ENCODE peak calls at places on chromosome 16, in four cellular contexts. J, Z, F and A are unnamed samples.

GRCh38 chr16:67922740-67923139 is 8.9 kb downstream of the CTRL start:
- DNase-seq in F (no peak), Z (no peak), J (no peak), A (no peak)

GRCh38 chr16:8850279-8850885 is 18.4 kb downstream of the CARHSP1 start:
- DNase-seq in J (no peak), Z (peak; percentile 78), F (peak; percentile 92), A (no peak)

GRCh38 chr16:54651440-54651839 is 279.2 kb upstream of the IRX5 start:
- DNase-seq in J (no peak), F (no peak), Z (no peak), A (no peak)

GRCh38 chr16:14600164-14600563 is 29.9 kb downstream of the PARN start:
- DNase-seq in J (peak; percentile 47), Z (no peak), F (peak; percentile 54), A (peak; percentile 13)

GRCh38 chr16:72939247-72939646 is 108.7 kb downstream of the ZFHX3 start:
- DNase-seq in Z (no peak), F (peak; percentile 80), J (no peak), A (peak; percentile 37)

GRCh38 chr16:22727285-22728166 is 86.4 kb upstream of the HS3ST2 start:
- DNase-seq in J (no peak), Z (no peak), F (no peak), A (no peak)

GRCh38 chr16:26599786-26600107 is 467.0 kb upstream of the C16orf82 start:
- DNase-seq in Z (no peak), J (no peak), F (no peak), A (no peak)

GRCh38 chr16:66058181-66058580 is 308.3 kb upstream of the CDH5 start:
- DNase-seq in F (peak; percentile 63), Z (no peak), J (no peak), A (no peak)

GRCh38 chr16:21339269-21339641 is 61.2 kb upstream of the CRYM start:
- DNase-seq in J (no peak), Z (no peak), F (no peak), A (no peak)

GRCh38 chr16:83813818-83814653 is 6.3 kb downstream of the HSBP1 start:
- DNase-seq in J (peak; percentile 14), F (peak; percentile 72), Z (no peak), A (peak; percentile 77)

GRCh38 chr16:20889625-20890275 is 10.4 kb downstream of the DCUN1D3 start:
- DNase-seq in Z (no peak), F (no peak), J (no peak), A (no peak)

GRCh38 chr16:69417537-69418199 is 6.8 kb upstream of the CYB5B start:
- DNase-seq in Z (no peak), F (peak; percentile 65), J (no peak), A (peak; percentile 57)
- H3K4me3 ChIP-seq in Z (peak overlapping the region; percentile 5), F (peak overlapping the region; percentile 19), J (no peak overlapping the region), A (no peak overlapping the region)

GRCh38 chr16:53067675-53068074 is 12.9 kb downstream of the CHD9 start:
- DNase-seq in J (no peak), F (no peak), Z (no peak), A (no peak)
- H3K4me1 ChIP-seq in J (peaks cover 100% of the 10 kb centered on the region), F (peaks cover 5% of the 10 kb centered on the region), Z (peaks cover 17% of the 10 kb centered on the region), A (no peaks in the 10 kb centered on the region)

GRCh38 chr16:4538386-4539235 is at the start of gene CDIP1:
- DNase-seq in Z (peak; percentile 99), F (peak; percentile 97), J (peak; percentile 97), A (peak; percentile 97)

GRCh38 chr16:4538067-4538385 is 547 bp downstream of the CDIP1 start:
- DNase-seq in Z (no peak), J (no peak), F (peak; percentile 55), A (no peak)

GRCh38 chr16:4535627-4536108 is 2.9 kb downstream of the CDIP1 start:
- DNase-seq in F (no peak), J (no peak), Z (no peak), A (no peak)

GRCh38 chr16:4537376-4538066 is 1.1 kb downstream of the CDIP1 start:
- DNase-seq in Z (no peak), J (no peak), F (peak; percentile 57), A (no peak)

GRCh38 chr16:4536391-4537106 is 2.0 kb downstream of the CDIP1 start:
- DNase-seq in F (no peak), Z (no peak), J (no peak), A (no peak)
- H3K4me3 ChIP-seq in F (no peak overlapping the region), Z (peak overlapping the region; percentile 91), J (no peak overlapping the region), A (no peak overlapping the region)

GRCh38 chr16:30737794-30738648 is 10.2 kb upstream of the PHKG2 start:
- DNase-seq in J (no peak), F (no peak), Z (peak; percentile 39), A (no peak)
- H3K4me1 ChIP-seq in J (no peaks in the 10 kb centered on the region), F (peaks cover 24% of the 10 kb centered on the region), Z (no peaks in the 10 kb centered on the region), A (peaks cover 27% of the 10 kb centered on the region)

GRCh38 chr16:88008835-88009234 is 57.6 kb downstream of the BANP start:
- DNase-seq in J (no peak), Z (no peak), F (no peak), A (no peak)

GRCh38 chr16:88007321-88007731 is 56.1 kb downstream of the BANP start:
- DNase-seq in J (no peak), F (no peak), Z (no peak), A (no peak)

GRCh38 chr16:88010971-88011483 is 59.8 kb downstream of the BANP start:
- DNase-seq in F (no peak), Z (no peak), J (no peak), A (no peak)

GRCh38 chr16:88010343-88010970 is 59.2 kb downstream of the BANP start:
- DNase-seq in F (no peak), Z (no peak), J (no peak), A (no peak)

GRCh38 chr16:88009566-88010342 is 58.5 kb downstream of the BANP start:
- DNase-seq in J (no peak), Z (no peak), F (peak; percentile 3), A (no peak)
- H3K4me3 ChIP-seq in J (no peak overlapping the region), Z (no peak overlapping the region), F (no peak overlapping the region), A (no peak overlapping the region)

DNA sequence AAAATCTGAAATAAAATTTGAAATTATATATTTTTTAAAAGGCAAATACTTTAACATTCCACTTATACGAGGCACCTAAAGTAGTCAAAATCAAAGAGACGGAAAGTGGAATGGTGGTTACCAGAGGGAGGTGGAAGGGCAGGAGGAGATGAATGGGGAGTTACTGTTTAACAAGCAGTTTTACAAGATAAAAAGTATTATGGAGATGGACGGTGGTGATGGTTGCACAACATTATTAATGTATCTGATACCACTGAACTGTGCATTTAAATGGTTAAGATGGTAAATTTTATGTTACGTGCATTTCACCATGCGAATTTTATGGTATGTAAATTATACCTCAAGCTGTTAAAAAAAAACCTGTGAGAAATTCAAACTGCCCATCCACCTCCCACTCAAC is 5.4 kb downstream of the CMC2 start:
- DNase-seq in J (no peak), Z (no peak), F (no peak), A (no peak)
- H3K4me1 ChIP-seq in J (peaks cover 36% of the 10 kb centered on the region), Z (peaks cover 23% of the 10 kb centered on the region), F (peaks cover 22% of the 10 kb centered on the region), A (peaks cover 42% of the 10 kb centered on the region)

DNA sequence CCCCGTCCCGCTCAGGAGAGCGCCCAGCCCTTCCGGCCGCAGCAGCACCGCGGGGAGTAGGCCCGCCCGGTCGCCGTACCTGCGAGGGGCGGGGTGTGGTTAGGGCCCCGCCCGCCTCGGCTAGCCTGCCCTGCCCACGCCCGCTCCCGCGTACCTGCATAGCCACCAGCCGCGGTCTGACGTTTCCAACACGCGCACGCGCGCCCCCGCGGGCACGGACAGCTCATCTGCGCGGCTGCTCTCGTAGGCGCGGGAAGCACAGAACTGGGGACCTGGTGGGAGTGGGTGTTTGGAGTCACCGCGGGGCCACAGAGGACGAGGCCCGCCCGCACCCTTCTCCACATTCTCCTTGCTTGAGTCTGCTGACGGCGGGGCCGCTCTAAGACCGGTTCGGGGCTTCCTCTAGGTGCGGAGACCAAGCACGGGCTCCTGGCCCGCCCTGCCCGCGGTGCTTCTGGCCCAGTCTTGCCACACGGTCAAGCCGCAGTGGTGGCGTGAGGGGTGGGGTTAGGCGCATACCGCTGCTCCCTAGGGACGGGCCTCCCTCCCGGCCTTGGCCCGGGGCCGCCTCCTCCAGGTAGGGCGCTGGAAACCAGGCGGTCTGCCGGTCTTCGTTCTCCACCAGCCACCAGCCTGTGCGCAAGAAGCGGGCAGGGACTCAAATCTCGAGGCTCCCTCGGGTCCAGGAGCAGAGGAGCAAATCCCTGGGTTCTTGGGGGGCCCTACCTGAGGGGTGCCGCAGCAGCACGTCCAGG is 1.8 kb downstream of the NOXO1 start:
- DNase-seq in J (no peak), F (no peak), Z (no peak), A (no peak)
- H3K4me3 ChIP-seq in J (no peak overlapping the region), F (no peak overlapping the region), Z (no peak overlapping the region), A (no peak overlapping the region)

DNA sequence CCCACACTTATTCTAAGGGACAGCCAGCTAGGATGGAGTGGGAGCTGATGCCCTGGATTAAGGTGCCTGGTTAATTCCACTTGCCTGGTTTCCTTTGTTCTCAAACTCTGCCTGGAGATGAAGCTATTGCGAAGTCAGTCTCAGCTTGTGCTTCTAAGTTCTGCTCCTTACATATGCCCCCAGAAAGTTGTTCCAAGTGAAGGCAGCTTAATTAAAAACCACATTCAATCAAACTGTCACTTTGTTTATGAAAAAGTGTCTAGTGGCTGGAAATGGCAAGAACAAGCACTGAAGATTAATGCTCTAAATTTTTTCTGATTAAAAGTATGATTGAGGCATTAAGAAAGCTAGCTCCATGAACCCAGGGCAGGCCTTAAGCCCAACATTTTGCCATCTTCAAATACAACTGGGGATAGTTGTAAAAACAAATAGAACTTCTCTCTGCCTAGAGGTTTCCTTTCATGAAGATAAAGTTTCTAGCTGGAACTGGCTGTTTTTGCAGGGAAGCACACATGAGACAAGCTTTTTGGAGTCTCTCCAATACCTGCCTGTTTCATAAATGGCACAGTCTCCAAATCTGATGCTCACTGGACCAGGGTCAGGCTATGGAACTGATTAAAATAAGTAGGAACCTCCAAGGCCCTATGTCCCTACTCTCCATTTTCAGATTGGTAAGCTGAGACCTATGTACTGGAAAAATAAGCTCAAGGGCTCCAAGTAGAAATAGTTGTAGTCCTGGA is 100.9 kb downstream of the GRIN2A start:
- DNase-seq in Z (no peak), J (no peak), F (no peak), A (no peak)
- H3K4me1 ChIP-seq in Z (no peaks in the 10 kb centered on the region), J (no peaks in the 10 kb centered on the region), F (no peaks in the 10 kb centered on the region), A (peaks cover 34% of the 10 kb centered on the region)

GRCh38 chr16:89442990-89443726 is 47.2 kb downstream of the ANKRD11 start:
- DNase-seq in Z (peak; percentile 76), F (peak; percentile 74), J (no peak), A (no peak)
- H3K4me3 ChIP-seq in Z (peak overlapping the region; percentile 10), F (peak overlapping the region; percentile 48), J (no peak overlapping the region), A (no peak overlapping the region)

DNA sequence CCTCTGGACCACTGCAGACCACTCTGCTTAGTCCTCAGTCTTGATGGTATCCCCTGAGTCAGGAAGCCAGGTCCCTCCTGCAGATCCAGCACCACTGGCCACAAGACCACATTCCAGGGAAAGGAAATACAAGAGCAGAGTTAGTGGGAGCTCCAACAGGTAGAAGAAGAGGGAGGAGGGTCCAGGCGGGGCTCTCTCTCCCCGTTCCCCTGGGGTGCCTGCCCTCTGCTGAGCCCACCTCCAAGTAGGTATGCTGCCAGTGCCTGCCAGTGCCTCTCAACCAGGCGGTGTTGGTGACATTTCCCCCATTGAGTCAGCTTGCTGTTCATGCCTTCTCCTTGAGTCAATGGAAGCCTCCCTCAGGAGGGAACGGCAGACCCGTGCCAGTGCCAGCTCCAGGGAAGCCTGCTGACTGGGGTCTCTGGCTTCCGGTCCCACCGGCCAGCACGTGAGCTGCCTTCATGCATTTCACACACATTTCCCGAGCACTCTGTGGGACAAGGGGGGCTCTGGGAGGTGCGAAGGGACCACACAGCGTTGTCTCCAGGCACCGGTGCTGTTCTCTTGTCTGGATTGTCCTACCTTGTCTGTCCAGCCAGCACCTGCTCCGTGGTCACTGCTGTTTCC is 75.8 kb downstream of the GNAO1 start:
- DNase-seq in J (no peak), Z (no peak), F (no peak), A (no peak)
- H3K4me1 ChIP-seq in J (no peaks in the 10 kb centered on the region), Z (no peaks in the 10 kb centered on the region), F (peaks cover 12% of the 10 kb centered on the region), A (peaks cover 25% of the 10 kb centered on the region)